ENCODE peak calls at places on chromosomes 1 and 21, in seven cellular contexts. One of them, this sample, is unnamed. For H3K4me1, the result is how much of the 10 kb centered on the place peaks cover.

GRCh38 chr1:22257286-22258275 is 114.7 kb upstream of the WNT4 start:
- DNase-seq in HCT116: no peak
- DNase-seq in HepG2: no peak
- DNase-seq in SK-N-SH: no peak
- DNase-seq in GM12878: no peak
- DNase-seq in K562: no peak
- DNase-seq in H1: no peak
- DNase-seq in this sample: no peak

GRCh38 chr1:234518876-234519275 is 39.9 kb upstream of the TARBP1 start:
- DNase-seq in HepG2: no peak
- DNase-seq in H1: no peak
- DNase-seq in HCT116: no peak
- DNase-seq in K562: no peak
- DNase-seq in SK-N-SH: no peak
- DNase-seq in GM12878: no peak
- DNase-seq in this sample: no peak

GRCh38 chr1:89523597-89524368 is 846 bp upstream of the LRRC8B start:
- DNase-seq in HepG2: peak
- DNase-seq in K562: peak
- DNase-seq in HCT116: peak
- DNase-seq in SK-N-SH: peak
- DNase-seq in H1: no peak
- DNase-seq in GM12878: no peak
- DNase-seq in this sample: no peak

GRCh38 chr1:234844479-234845031 is 234.6 kb upstream of the IRF2BP2 start:
- DNase-seq in GM12878: no peak
- DNase-seq in H1: no peak
- DNase-seq in K562: no peak
- DNase-seq in SK-N-SH: no peak
- DNase-seq in HepG2: no peak
- DNase-seq in HCT116: no peak
- DNase-seq in this sample: no peak

GRCh38 chr1:42125552-42125951 is 27.7 kb upstream of the GUCA2B start:
- DNase-seq in GM12878: no peak
- DNase-seq in SK-N-SH: no peak
- DNase-seq in HepG2: no peak
- DNase-seq in HCT116: no peak
- DNase-seq in K562: no peak
- DNase-seq in H1: no peak
- DNase-seq in this sample: no peak

GRCh38 chr1:93713247-93713764 is 31.7 kb upstream of the BCAR3 start:
- DNase-seq in H1: no peak
- DNase-seq in GM12878: no peak
- DNase-seq in HepG2: no peak
- DNase-seq in K562: no peak
- DNase-seq in HCT116: no peak
- DNase-seq in SK-N-SH: no peak
- DNase-seq in this sample: no peak

GRCh38 chr1:1170891-1171550 is 2.7 kb upstream of the TTLL10 start:
- DNase-seq in GM12878: no peak
- DNase-seq in K562: peak
- DNase-seq in HCT116: no peak
- DNase-seq in H1: peak
- DNase-seq in SK-N-SH: no peak
- DNase-seq in HepG2: no peak
- DNase-seq in this sample: no peak

GRCh38 chr1:198726455-198726854 is 87.6 kb downstream of the PTPRC start:
- DNase-seq in SK-N-SH: no peak
- DNase-seq in HepG2: no peak
- DNase-seq in GM12878: no peak
- DNase-seq in H1: no peak
- DNase-seq in K562: no peak
- DNase-seq in HCT116: no peak
- DNase-seq in this sample: no peak

GRCh38 chr1:158039380-158039779 is 45.9 kb downstream of the KIRREL1 start:
- DNase-seq in GM12878: no peak
- DNase-seq in HepG2: no peak
- DNase-seq in SK-N-SH: no peak
- DNase-seq in K562: no peak
- DNase-seq in H1: no peak
- DNase-seq in HCT116: no peak
- DNase-seq in this sample: no peak

GRCh38 chr1:205391386-205391785 is 30.5 kb downstream of the LEMD1 start:
- DNase-seq in HCT116: no peak
- DNase-seq in K562: no peak
- DNase-seq in SK-N-SH: no peak
- DNase-seq in H1: no peak
- DNase-seq in HepG2: peak
- DNase-seq in GM12878: no peak
- DNase-seq in this sample: no peak

GRCh38 chr1:53663525-53664300 is 75.3 kb downstream of the GLIS1 start:
- DNase-seq in HCT116: no peak
- DNase-seq in K562: no peak
- DNase-seq in SK-N-SH: no peak
- DNase-seq in H1: no peak
- DNase-seq in GM12878: no peak
- DNase-seq in HepG2: no peak
- DNase-seq in this sample: no peak

GRCh38 chr1:238596703-238597102 is 706.0 kb upstream of the ZP4 start:
- DNase-seq in GM12878: no peak
- DNase-seq in H1: no peak
- DNase-seq in HepG2: no peak
- DNase-seq in K562: no peak
- DNase-seq in HCT116: no peak
- DNase-seq in SK-N-SH: no peak
- DNase-seq in this sample: no peak

GRCh38 chr1:236837897-236838296 is 42.8 kb downstream of the MTR start:
- DNase-seq in SK-N-SH: no peak
- DNase-seq in HCT116: no peak
- DNase-seq in K562: no peak
- DNase-seq in H1: no peak
- DNase-seq in HepG2: no peak
- DNase-seq in GM12878: no peak
- DNase-seq in this sample: no peak

GRCh38 chr1:26283226-26283853 is 3.5 kb downstream of the SH3BGRL3 start:
- DNase-seq in HCT116: no peak
- DNase-seq in GM12878: no peak
- DNase-seq in HepG2: no peak
- DNase-seq in K562: no peak
- DNase-seq in SK-N-SH: no peak
- DNase-seq in H1: no peak
- DNase-seq in this sample: no peak

GRCh38 chr1:17301767-17302166 is 6.2 kb upstream of the PADI4 start:
- DNase-seq in SK-N-SH: no peak
- DNase-seq in K562: no peak
- DNase-seq in GM12878: no peak
- DNase-seq in HepG2: no peak
- DNase-seq in HCT116: peak
- DNase-seq in H1: no peak
- DNase-seq in this sample: no peak

GRCh38 chr1:151133339-151133761 is 13.1 kb downstream of the SEMA6C start:
- DNase-seq in K562: peak
- DNase-seq in HCT116: no peak
- DNase-seq in HepG2: no peak
- DNase-seq in GM12878: no peak
- DNase-seq in H1: peak
- DNase-seq in SK-N-SH: peak
- DNase-seq in this sample: no peak

GRCh38 chr21:18529253-18529652 is 125.7 kb upstream of the TMPRSS15 start:
- DNase-seq in H1: no peak
- DNase-seq in K562: no peak
- DNase-seq in HepG2: no peak
- DNase-seq in HCT116: no peak
- DNase-seq in SK-N-SH: no peak
- DNase-seq in GM12878: no peak
- DNase-seq in this sample: peak

GRCh38 chr1:10398278-10398733 is 558 bp upstream of the PGD start:
- DNase-seq in GM12878: no peak
- DNase-seq in SK-N-SH: no peak
- DNase-seq in HCT116: no peak
- DNase-seq in K562: no peak
- DNase-seq in HepG2: no peak
- DNase-seq in H1: no peak
- DNase-seq in this sample: no peak

GRCh38 chr1:100631015-100631521 is 88.5 kb upstream of the VCAM1 start:
- DNase-seq in SK-N-SH: no peak
- DNase-seq in H1: no peak
- DNase-seq in HCT116: no peak
- DNase-seq in HepG2: no peak
- DNase-seq in GM12878: no peak
- DNase-seq in K562: no peak
- DNase-seq in this sample: no peak

DNA sequence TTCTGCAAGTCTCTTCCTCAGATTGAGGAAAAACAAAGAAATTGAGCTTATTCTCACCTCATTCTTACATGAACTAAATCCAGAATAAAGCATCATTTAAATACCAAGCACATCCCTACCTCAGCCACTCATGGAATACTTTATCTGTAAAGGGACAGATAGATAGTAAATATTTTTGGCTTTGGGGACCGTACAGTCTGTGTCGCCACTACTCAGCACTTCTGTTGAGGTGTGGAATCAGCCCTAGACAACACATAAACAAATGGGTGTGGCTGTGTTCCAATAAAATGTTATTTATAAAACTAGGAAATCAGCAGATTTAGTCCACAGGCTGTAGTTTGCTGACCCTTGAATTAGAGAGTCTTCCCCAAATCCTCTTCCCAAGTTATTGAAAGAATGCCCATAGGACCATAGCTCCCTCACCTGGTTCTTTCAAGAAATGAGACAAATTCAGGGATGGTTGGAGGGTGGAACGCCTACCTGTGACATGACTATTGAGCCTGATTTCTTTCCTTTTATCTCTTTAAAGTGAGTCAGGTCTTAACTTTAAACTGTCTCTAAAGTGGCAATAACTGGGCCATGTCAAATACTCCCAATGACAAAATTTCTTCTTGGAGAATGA is 878.5 kb downstream of the USP25 start:
- DNase-seq in K562: no peak
- DNase-seq in HCT116: no peak
- DNase-seq in GM12878: no peak
- DNase-seq in H1: no peak
- DNase-seq in HepG2: peak
- DNase-seq in SK-N-SH: no peak
- DNase-seq in this sample: no peak
- TF ChIP-seq CTCF in K562: no peak
- TF ChIP-seq CTCF in HCT116: no peak
- TF ChIP-seq CTCF in GM12878: no peak
- TF ChIP-seq CTCF in H1: peak
- TF ChIP-seq CTCF in HepG2: peak
- TF ChIP-seq CTCF in SK-N-SH: peak
- TF ChIP-seq CTCF in this sample: no peak

GRCh38 chr1:40020447-40021085 is 20.0 kb upstream of the CAP1 start:
- DNase-seq in H1: no peak
- DNase-seq in K562: no peak
- DNase-seq in SK-N-SH: no peak
- DNase-seq in HCT116: no peak
- DNase-seq in GM12878: no peak
- DNase-seq in HepG2: no peak
- DNase-seq in this sample: no peak

GRCh38 chr1:40017951-40018575 is 22.5 kb upstream of the CAP1 start:
- DNase-seq in SK-N-SH: no peak
- DNase-seq in K562: no peak
- DNase-seq in HCT116: no peak
- DNase-seq in HepG2: no peak
- DNase-seq in GM12878: no peak
- DNase-seq in H1: no peak
- DNase-seq in this sample: no peak

GRCh38 chr1:40014253-40014706 is 26.2 kb upstream of the CAP1 start:
- DNase-seq in HCT116: no peak
- DNase-seq in SK-N-SH: no peak
- DNase-seq in GM12878: no peak
- DNase-seq in H1: no peak
- DNase-seq in HepG2: no peak
- DNase-seq in K562: no peak
- DNase-seq in this sample: no peak

GRCh38 chr1:40011198-40011597 is 29.3 kb upstream of the CAP1 start:
- DNase-seq in HepG2: no peak
- DNase-seq in K562: no peak
- DNase-seq in HCT116: no peak
- DNase-seq in SK-N-SH: no peak
- DNase-seq in GM12878: no peak
- DNase-seq in H1: no peak
- DNase-seq in this sample: no peak

GRCh38 chr1:40014812-40015594 is 25.5 kb upstream of the CAP1 start:
- DNase-seq in HCT116: no peak
- DNase-seq in K562: no peak
- DNase-seq in HepG2: no peak
- DNase-seq in GM12878: no peak
- DNase-seq in SK-N-SH: no peak
- DNase-seq in H1: no peak
- DNase-seq in this sample: peak
- TF ChIP-seq SIN3A in HCT116: no peak
- TF ChIP-seq SIN3A in K562: no peak
- TF ChIP-seq SIN3A in HepG2: no peak
- TF ChIP-seq SIN3A in GM12878: no peak
- TF ChIP-seq SIN3A in SK-N-SH: no peak
- TF ChIP-seq SIN3A in H1: no peak
- TF ChIP-seq SIN3A in this sample: no peak

GRCh38 chr1:25091671-25092070 is 140.6 kb downstream of the SYF2 start:
- DNase-seq in GM12878: no peak
- DNase-seq in K562: no peak
- DNase-seq in SK-N-SH: peak
- DNase-seq in H1: no peak
- DNase-seq in HepG2: no peak
- DNase-seq in HCT116: no peak
- DNase-seq in this sample: no peak
- H3K4me1 ChIP-seq in GM12878: under half
- H3K4me1 ChIP-seq in K562: under half
- H3K4me1 ChIP-seq in SK-N-SH: under half
- H3K4me1 ChIP-seq in H1: under half
- H3K4me1 ChIP-seq in HepG2: under half
- H3K4me1 ChIP-seq in HCT116: under half
- H3K4me1 ChIP-seq in this sample: under half

GRCh38 chr1:21244986-21245687 is 45.1 kb downstream of the ECE1 start:
- DNase-seq in HCT116: no peak
- DNase-seq in HepG2: no peak
- DNase-seq in SK-N-SH: peak
- DNase-seq in K562: peak
- DNase-seq in H1: peak
- DNase-seq in GM12878: no peak
- DNase-seq in this sample: no peak
- TF ChIP-seq CTCF in HCT116: no peak
- TF ChIP-seq CTCF in HepG2: peak
- TF ChIP-seq CTCF in SK-N-SH: peak
- TF ChIP-seq CTCF in K562: peak
- TF ChIP-seq CTCF in H1: peak
- TF ChIP-seq CTCF in GM12878: peak
- TF ChIP-seq CTCF in this sample: no peak

GRCh38 chr1:114982251-114982650 is 47.4 kb upstream of the TSHB start:
- DNase-seq in K562: no peak
- DNase-seq in HepG2: no peak
- DNase-seq in GM12878: no peak
- DNase-seq in H1: no peak
- DNase-seq in HCT116: no peak
- DNase-seq in SK-N-SH: no peak
- DNase-seq in this sample: no peak

GRCh38 chr1:114988095-114988494 is 41.5 kb upstream of the TSHB start:
- DNase-seq in H1: no peak
- DNase-seq in SK-N-SH: no peak
- DNase-seq in HepG2: no peak
- DNase-seq in K562: no peak
- DNase-seq in HCT116: no peak
- DNase-seq in GM12878: no peak
- DNase-seq in this sample: no peak

GRCh38 chr1:114986286-114986685 is 43.3 kb upstream of the TSHB start:
- DNase-seq in GM12878: no peak
- DNase-seq in HCT116: no peak
- DNase-seq in H1: no peak
- DNase-seq in K562: no peak
- DNase-seq in HepG2: no peak
- DNase-seq in SK-N-SH: no peak
- DNase-seq in this sample: no peak
- TF ChIP-seq SIN3A in GM12878: no peak
- TF ChIP-seq SIN3A in HCT116: no peak
- TF ChIP-seq SIN3A in H1: no peak
- TF ChIP-seq SIN3A in K562: no peak
- TF ChIP-seq SIN3A in HepG2: no peak
- TF ChIP-seq SIN3A in SK-N-SH: no peak
- TF ChIP-seq SIN3A in this sample: no peak

This sample was measured in Panc1.